ENCODE peak calls at places on chromosomes 12 and 14, in eight cellular contexts. Z is putamen; R is HuH-7; N is activated CD4-positive, alpha-beta memory T cell treated with anti-CD3 and anti-CD28 coated beads for 36 hours; X is AG08395; H is GM23248; T is NCI-H2081; D is Peyer's patch. I is an unnamed sample.

GRCh38 chr14:51828017-51828797 is 32.2 kb upstream of the GNG2 start:
- DNase-seq in Z (no peak), R (no peak), N (peak; percentile 90), X (peak; percentile 91), H (peak; percentile 89), T (no peak), D (peak; percentile 71), I (no peak)

GRCh38 chr12:123995023-123995422 is 22.0 kb downstream of the ZNF664 start:
- DNase-seq in Z (no peak), R (no peak), N (peak; percentile 36), X (peak; percentile 64), H (peak; percentile 85), T (no peak), D (no peak), I (no peak)

GRCh38 chr12:111942557-111942956 is 70.4 kb downstream of the TMEM116 start:
- DNase-seq in Z (no peak), R (no peak), N (no peak), X (peak; percentile 5), H (peak; percentile 44), T (peak; percentile 10), D (no peak), I (peak; percentile 34)

GRCh38 chr12:107557589-107558100 is 128.0 kb upstream of the PWP1 start:
- DNase-seq in Z (no peak), R (no peak), N (no peak), X (no peak), H (no peak), T (no peak), D (no peak), I (no peak)

GRCh38 chr14:102557434-102558226 is 34.8 kb upstream of the RCOR1 start:
- DNase-seq in Z (no peak), R (no peak), N (no peak), X (no peak), H (no peak), T (no peak), D (no peak), I (no peak)

GRCh38 chr12:76621582-76622024 is 62.0 kb upstream of the OSBPL8 start:
- DNase-seq in Z (peak; percentile 61), R (peak; percentile 56), N (peak; percentile 78), X (peak; percentile 70), H (peak; percentile 62), T (peak; percentile 77), D (peak; percentile 69), I (peak; percentile 83)

GRCh38 chr12:53044052-53044581 is 5.7 kb upstream of the TNS2 start:
- DNase-seq in Z (peak; percentile 77), R (peak; percentile 55), N (no peak), X (no peak), H (peak; percentile 43), T (no peak), D (no peak), I (peak; percentile 49)

GRCh38 chr14:97571861-97572555 is 774.8 kb downstream of the VRK1 start:
- DNase-seq in Z (no peak), R (no peak), N (no peak), X (no peak), H (no peak), T (no peak), D (no peak), I (no peak)

GRCh38 chr14:100388137-100389050 is 65.3 kb downstream of the SLC25A47 start:
- DNase-seq in Z (no peak), R (no peak), N (no peak), X (no peak), H (no peak), T (no peak), D (no peak), I (peak; percentile 79)

GRCh38 chr12:110698171-110698902 is 9.4 kb upstream of the HVCN1 start:
- DNase-seq in Z (peak; percentile 74), R (peak; percentile 87), N (peak; percentile 88), X (peak; percentile 57), H (peak; percentile 90), T (peak; percentile 25), D (peak; percentile 78), I (peak; percentile 69)

GRCh38 chr12:126681676-126682075 is 1585.3 kb upstream of the TMEM132C start:
- DNase-seq in Z (no peak), R (no peak), N (no peak), X (no peak), H (no peak), T (no peak), D (no peak), I (no peak)

GRCh38 chr12:104352106-104352713 is 48.7 kb downstream of the EID3 start:
- DNase-seq in Z (no peak), R (no peak), N (no peak), X (no peak), H (peak; percentile 75), T (no peak), D (no peak), I (no peak)

GRCh38 chr12:61780435-61780834 is 479.8 kb upstream of the USP15 start:
- DNase-seq in Z (no peak), R (no peak), N (no peak), X (no peak), H (no peak), T (no peak), D (no peak), I (no peak)

GRCh38 chr14:79820866-79821535 is 390.3 kb downstream of the DIO2 start:
- DNase-seq in Z (no peak), R (no peak), N (no peak), X (no peak), H (no peak), T (no peak), D (no peak), I (no peak)

GRCh38 chr12:85804663-85805062 is 31.5 kb downstream of the RASSF9 start:
- DNase-seq in Z (no peak), R (no peak), N (no peak), X (peak; percentile 70), H (peak; percentile 76), T (no peak), D (no peak), I (no peak)

GRCh38 chr12:41856228-41856627 is 288.4 kb downstream of the GXYLT1 start:
- DNase-seq in Z (no peak), R (no peak), N (no peak), X (no peak), H (no peak), T (no peak), D (no peak), I (no peak)

GRCh38 chr12:6688543-6688999 is 604 bp downstream of the ZNF384 start:
- DNase-seq in Z (peak; percentile 92), R (peak; percentile 88), N (peak; percentile 58), X (no peak), H (peak; percentile 37), T (peak; percentile 51), D (peak; percentile 88), I (peak; percentile 84)

GRCh38 chr14:91412939-91413338 is 4.7 kb downstream of the CCDC88C start:
- DNase-seq in Z (no peak), R (no peak), N (no peak), X (no peak), H (no peak), T (no peak), D (peak; percentile 25), I (no peak)

GRCh38 chr12:89051065-89051677 is 301.1 kb downstream of the DUSP6 start:
- DNase-seq in Z (peak; percentile 52), R (peak; percentile 25), N (no peak), X (peak; percentile 70), H (peak; percentile 77), T (peak; percentile 69), D (no peak), I (peak; percentile 44)

GRCh38 chr12:12521923-12522322 is 40.7 kb downstream of the DUSP16 start:
- DNase-seq in Z (no peak), R (no peak), N (no peak), X (no peak), H (no peak), T (no peak), D (no peak), I (no peak)

GRCh38 chr12:109153711-109154434 is 37.5 kb downstream of the ACACB start:
- DNase-seq in Z (no peak), R (peak; percentile 53), N (no peak), X (peak; percentile 10), H (no peak), T (peak; percentile 15), D (no peak), I (peak; percentile 29)

GRCh38 chr12:120095356-120096135 is 21.0 kb downstream of the RAB35 start:
- DNase-seq in Z (no peak), R (no peak), N (no peak), X (no peak), H (no peak), T (no peak), D (no peak), I (no peak)

GRCh38 chr14:63200035-63200740 is 4.1 kb upstream of the RHOJ start:
- DNase-seq in Z (no peak), R (no peak), N (no peak), X (no peak), H (peak; percentile 5), T (no peak), D (no peak), I (no peak)

GRCh38 chr14:55328317-55328716 is 57.1 kb downstream of the FBXO34 start:
- DNase-seq in Z (no peak), R (no peak), N (no peak), X (peak; percentile 47), H (peak; percentile 55), T (no peak), D (no peak), I (no peak)

GRCh38 chr12:96401061-96401871 is 1.0 kb upstream of the CDK17 start:
- DNase-seq in Z (peak; percentile 60), R (peak; percentile 74), N (peak; percentile 68), X (peak; percentile 74), H (peak; percentile 88), T (peak; percentile 25), D (peak; percentile 44), I (peak; percentile 39)

GRCh38 chr14:51547260-51547659 is 104.5 kb upstream of the FRMD6 start:
- DNase-seq in Z (no peak), R (no peak), N (no peak), X (peak; percentile 93), H (peak; percentile 98), T (no peak), D (no peak), I (peak; percentile 23)

GRCh38 chr14:77092676-77093075 is 5.4 kb upstream of the CIPC start:
- DNase-seq in Z (no peak), R (no peak), N (no peak), X (no peak), H (no peak), T (no peak), D (no peak), I (no peak)

GRCh38 chr12:101013993-101014392 is 196.0 kb downstream of the SLC5A8 start:
- DNase-seq in Z (no peak), R (peak; percentile 20), N (no peak), X (no peak), H (no peak), T (peak; percentile 4), D (no peak), I (no peak)